ENCODE peak calls at places on chromosomes 16 and 17, in four cellular contexts. F, D, U and E are unnamed samples.

GRCh38 chr17:30116661-30117547 is at the start of gene NSRP1:
- DNase-seq in F (peak), D (peak), U (peak), E (peak)

GRCh38 chr16:4795181-4795827 is at the start of gene SMIM22:
- DNase-seq in F (no peak), D (no peak), U (no peak), E (no peak)

GRCh38 chr17:50363217-50364060 is 9.5 kb downstream of the MRPL27 start:
- DNase-seq in F (peak), D (no peak), U (no peak), E (peak)

GRCh38 chr17:50495918-50496317 is 12.3 kb upstream of the MYCBPAP start:
- DNase-seq in F (no peak), D (no peak), U (no peak), E (no peak)

GRCh38 chr17:39277110-39277509 is 51.4 kb upstream of the STAC2 start:
- DNase-seq in F (no peak), D (no peak), U (no peak), E (no peak)

GRCh38 chr17:49249292-49249794 is 18.8 kb upstream of the PHOSPHO1 start:
- DNase-seq in F (no peak), D (no peak), U (peak), E (no peak)

GRCh38 chr17:41016578-41017215 is 7.8 kb upstream of the KRTAP3-1 start:
- DNase-seq in F (no peak), D (no peak), U (no peak), E (no peak)

GRCh38 chr17:29642171-29642611 is 19.5 kb upstream of the CORO6 start:
- DNase-seq in F (peak), D (no peak), U (no peak), E (no peak)

GRCh38 chr16:69930117-69930776 is 20.9 kb upstream of the CLEC18A start:
- DNase-seq in F (peak), D (peak), U (peak), E (peak)

GRCh38 chr17:12712415-12712814 is 46.7 kb downstream of the MYOCD start:
- DNase-seq in F (no peak), D (no peak), U (no peak), E (no peak)

GRCh38 chr16:14284930-14285541 is 213.9 kb downstream of the MRTFB start:
- DNase-seq in F (no peak), D (peak), U (no peak), E (peak)

GRCh38 chr17:50737118-50737698 is 17.8 kb downstream of the LUC7L3 start:
- DNase-seq in F (no peak), D (no peak), U (no peak), E (no peak)

GRCh38 chr17:82528484-82529265 is 9.1 kb downstream of the FOXK2 start:
- DNase-seq in F (peak), D (peak), U (peak), E (peak)

GRCh38 chr16:66874079-66874775 is 6.1 kb upstream of the PDP2 start:
- DNase-seq in F (no peak), D (no peak), U (no peak), E (peak)

GRCh38 chr17:57370051-57370581 is 113.8 kb downstream of the MSI2 start:
- DNase-seq in F (no peak), D (peak), U (no peak), E (peak)

GRCh38 chr17:69466905-69467630 is 52.6 kb downstream of the MAP2K6 start:
- DNase-seq in F (no peak), D (peak), U (no peak), E (no peak)

DNA sequence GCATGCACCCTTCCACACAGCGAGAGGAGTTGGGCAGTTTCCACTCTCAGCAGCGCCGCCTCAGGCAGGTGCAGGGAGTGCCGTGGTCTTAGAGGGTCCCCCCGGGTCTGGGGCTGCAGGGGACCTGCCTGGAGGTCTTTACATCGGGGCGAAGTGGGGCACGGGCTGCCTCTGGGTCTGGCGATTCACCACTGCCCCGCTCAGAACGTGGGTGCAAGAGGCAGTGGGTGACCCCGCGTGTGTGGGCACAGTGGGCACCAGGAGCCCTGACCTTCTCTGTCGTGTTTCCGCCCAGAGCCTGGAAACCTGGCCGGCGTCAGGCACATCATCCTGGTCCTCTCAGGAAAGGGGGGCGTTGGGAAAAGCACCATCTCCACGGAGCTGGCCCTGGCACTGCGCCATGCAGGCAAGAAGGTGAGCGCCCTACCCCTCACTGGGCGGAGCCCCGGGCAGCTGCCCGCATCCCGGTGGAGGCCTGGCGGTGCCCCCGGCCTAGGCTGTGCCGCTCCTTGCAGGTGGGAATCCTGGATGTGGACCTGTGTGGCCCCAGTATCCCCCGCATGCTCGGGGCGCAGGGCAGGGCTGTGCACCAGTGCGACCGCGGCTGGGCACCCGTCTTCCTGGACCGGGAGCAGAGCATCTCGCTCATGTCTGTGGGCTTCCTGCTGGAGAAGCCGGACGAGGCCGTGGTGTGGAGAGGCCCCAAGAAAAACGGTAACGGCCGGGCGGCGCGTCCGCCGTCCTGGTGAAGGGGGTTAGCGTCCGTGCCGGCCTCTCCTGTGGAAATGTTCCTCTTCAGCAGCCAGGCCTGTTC is 3.7 kb downstream of the NUBP2 start:
- DNase-seq in F (peak), D (no peak), U (peak), E (no peak)
- TF ChIP-seq CTCF in F (no peak), D (no peak), U (no peak), E (peak)

GRCh38 chr16:901715-902601 is 68.8 kb downstream of the LMF1 start:
- DNase-seq in F (no peak), D (no peak), U (no peak), E (no peak)
- TF ChIP-seq CTCF in F (no peak), D (no peak), U (no peak), E (no peak)

DNA sequence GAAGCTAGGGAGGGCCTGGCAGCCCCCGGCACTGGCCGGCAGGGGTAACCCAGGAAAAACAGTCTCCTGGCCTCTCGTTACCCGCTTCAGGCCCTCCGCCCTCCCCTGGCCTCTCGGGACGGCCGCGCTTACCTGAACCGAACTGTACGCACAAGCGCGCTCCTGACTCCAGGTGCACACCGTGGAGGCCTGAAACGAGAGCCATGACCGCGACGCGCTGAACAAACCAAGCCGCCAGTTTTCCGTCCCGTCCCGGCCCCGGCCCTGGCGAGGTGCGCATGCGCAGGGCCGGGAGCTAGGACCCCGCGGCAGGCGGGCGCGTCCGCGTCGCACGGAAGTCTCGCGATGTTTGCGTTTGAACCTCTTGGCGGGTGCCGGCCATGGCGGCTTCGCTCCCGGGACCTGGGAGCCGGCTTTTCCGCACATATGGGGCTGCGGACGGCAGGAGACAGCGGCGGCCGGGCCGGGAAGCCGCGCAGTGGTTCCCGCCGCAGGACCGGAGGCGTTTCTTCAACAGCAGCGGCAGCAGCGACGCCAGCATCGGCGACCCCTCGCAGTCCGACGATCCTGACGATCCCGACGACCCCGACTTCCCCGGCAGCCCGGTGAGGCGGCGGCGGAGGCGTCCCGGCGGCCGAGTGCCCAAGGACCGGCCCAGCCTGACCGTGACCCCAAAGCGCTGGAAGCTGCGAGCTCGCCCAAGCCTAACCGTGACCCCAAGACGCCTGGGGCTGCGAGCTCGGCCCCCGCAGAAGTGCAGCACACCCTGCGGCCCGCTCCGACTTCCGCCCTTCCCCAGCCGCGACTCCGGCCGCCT is at the start of gene HASPIN:
- DNase-seq in F (peak), D (peak), U (peak), E (peak)
- TF ChIP-seq CTCF in F (peak), D (no peak), U (peak), E (peak)

GRCh38 chr16:12320298-12320706 is 343.8 kb downstream of the SNX29 start:
- DNase-seq in F (no peak), D (no peak), U (no peak), E (peak)

GRCh38 chr16:12318661-12319463 is 342.3 kb downstream of the SNX29 start:
- DNase-seq in F (no peak), D (no peak), U (no peak), E (no peak)

GRCh38 chr16:12317121-12317810 is 340.7 kb downstream of the SNX29 start:
- DNase-seq in F (no peak), D (no peak), U (no peak), E (no peak)

GRCh38 chr16:12319464-12320030 is 343.0 kb downstream of the SNX29 start:
- DNase-seq in F (no peak), D (no peak), U (no peak), E (no peak)

DNA sequence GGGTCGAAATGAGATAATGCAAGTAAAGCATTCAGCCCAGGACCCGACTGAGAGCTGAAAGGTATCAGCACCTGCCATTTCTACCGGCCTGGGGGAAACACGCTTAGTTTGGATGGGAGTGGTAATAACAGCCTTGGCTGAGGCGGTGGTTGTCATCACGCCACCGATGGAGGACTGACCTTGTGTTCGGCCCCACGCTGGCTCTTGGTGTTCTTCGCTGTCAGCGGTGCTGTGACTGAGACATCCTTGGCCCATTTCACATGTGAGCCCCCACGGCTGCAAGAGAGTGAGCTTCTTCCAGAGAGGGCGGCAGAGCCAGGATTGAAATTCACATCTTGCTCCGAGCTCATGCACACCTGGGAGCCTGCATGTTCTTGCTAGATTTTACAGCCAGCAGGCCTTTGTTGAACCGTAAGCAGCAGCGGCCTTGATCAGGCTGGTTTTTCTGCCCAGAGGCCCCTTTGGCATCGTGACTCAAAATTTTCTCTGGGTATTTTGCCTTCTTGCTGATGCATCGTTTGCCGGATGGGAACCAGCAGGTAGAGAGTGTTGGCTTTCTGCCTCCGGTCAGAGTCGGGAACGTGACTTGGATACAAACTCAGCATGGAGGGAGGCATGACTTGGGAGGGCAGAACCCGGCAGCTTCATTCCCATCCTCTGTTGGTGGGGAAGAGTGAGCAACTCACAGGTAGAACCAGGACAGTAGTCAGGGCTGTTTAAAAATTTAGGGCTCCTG is 341.5 kb downstream of the SNX29 start:
- DNase-seq in F (no peak), D (no peak), U (no peak), E (no peak)
- TF ChIP-seq CTCF in F (no peak), D (no peak), U (no peak), E (no peak)

GRCh38 chr17:45889579-45889978 is 4.8 kb upstream of the MAPT start:
- DNase-seq in F (peak), D (peak), U (no peak), E (no peak)
- TF ChIP-seq CTCF in F (no peak), D (no peak), U (no peak), E (peak)

GRCh38 chr16:87420401-87421368 is 28.5 kb downstream of the MAP1LC3B start:
- DNase-seq in F (no peak), D (no peak), U (no peak), E (no peak)
- TF ChIP-seq CTCF in F (no peak), D (peak), U (no peak), E (peak)

GRCh38 chr16:897200-897543 is 73.6 kb downstream of the LMF1 start:
- DNase-seq in F (no peak), D (no peak), U (no peak), E (no peak)
- TF ChIP-seq CTCF in F (no peak), D (no peak), U (no peak), E (no peak)